ENCODE peak calls at places on chromosome 6, in nine cellular contexts. One of them, this sample, is unnamed.

GRCh38 chr6:100468966-100469859 is 4.5 kb upstream of the SIM1 start:
- DNase-seq in activated CD4-positive, CD25-positive, alpha-beta regulatory T cell: no peak
- DNase-seq in right cardiac atrium: no peak
- DNase-seq in NCI-H2029: no peak
- DNase-seq in stimulated activated naive B cell treated with anti-CD40 and anti-IgM and Interleukin-4, amounts not matched to agents 10 μg/mL and 1 μg/mL and 100 μg/mL, for 72 hours: no peak
- DNase-seq in HFF-Myc: no peak
- DNase-seq in iPS-NIHi11: no peak
- DNase-seq in epithelial cell of esophagus: no peak
- DNase-seq in CD4-positive, alpha-beta T cell: no peak
- DNase-seq in this sample: no peak

GRCh38 chr6:44851176-44851575 is 463.7 kb downstream of the CDC5L start:
- DNase-seq in epithelial cell of esophagus: peak; percentile 57
- DNase-seq in HFF-Myc: no peak
- DNase-seq in activated CD4-positive, CD25-positive, alpha-beta regulatory T cell: no peak
- DNase-seq in CD4-positive, alpha-beta T cell: no peak
- DNase-seq in right cardiac atrium: no peak
- DNase-seq in NCI-H2029: no peak
- DNase-seq in stimulated activated naive B cell treated with anti-CD40 and anti-IgM and Interleukin-4, amounts not matched to agents 10 μg/mL and 1 μg/mL and 100 μg/mL, for 72 hours: no peak
- DNase-seq in iPS-NIHi11: no peak
- DNase-seq in this sample: no peak

GRCh38 chr6:13091192-13091591 is 237.1 kb downstream of the TBC1D7 start:
- DNase-seq in iPS-NIHi11: no peak
- DNase-seq in stimulated activated naive B cell treated with anti-CD40 and anti-IgM and Interleukin-4, amounts not matched to agents 10 μg/mL and 1 μg/mL and 100 μg/mL, for 72 hours: no peak
- DNase-seq in HFF-Myc: no peak
- DNase-seq in CD4-positive, alpha-beta T cell: no peak
- DNase-seq in epithelial cell of esophagus: no peak
- DNase-seq in NCI-H2029: no peak
- DNase-seq in activated CD4-positive, CD25-positive, alpha-beta regulatory T cell: no peak
- DNase-seq in right cardiac atrium: no peak
- DNase-seq in this sample: no peak

GRCh38 chr6:51830666-51831065 is 256.7 kb downstream of the PKHD1 start:
- DNase-seq in epithelial cell of esophagus: peak; percentile 46
- DNase-seq in CD4-positive, alpha-beta T cell: no peak
- DNase-seq in stimulated activated naive B cell treated with anti-CD40 and anti-IgM and Interleukin-4, amounts not matched to agents 10 μg/mL and 1 μg/mL and 100 μg/mL, for 72 hours: no peak
- DNase-seq in NCI-H2029: no peak
- DNase-seq in iPS-NIHi11: no peak
- DNase-seq in activated CD4-positive, CD25-positive, alpha-beta regulatory T cell: no peak
- DNase-seq in right cardiac atrium: no peak
- DNase-seq in HFF-Myc: no peak
- DNase-seq in this sample: no peak

GRCh38 chr6:136289327-136289578 is 393 bp downstream of the BCLAF1 start:
- DNase-seq in stimulated activated naive B cell treated with anti-CD40 and anti-IgM and Interleukin-4, amounts not matched to agents 10 μg/mL and 1 μg/mL and 100 μg/mL, for 72 hours: peak; percentile 91
- DNase-seq in activated CD4-positive, CD25-positive, alpha-beta regulatory T cell: peak; percentile 90
- DNase-seq in NCI-H2029: peak; percentile 73
- DNase-seq in right cardiac atrium: peak; percentile 96
- DNase-seq in CD4-positive, alpha-beta T cell: peak; percentile 92
- DNase-seq in HFF-Myc: peak; percentile 52
- DNase-seq in epithelial cell of esophagus: peak; percentile 90
- DNase-seq in iPS-NIHi11: peak; percentile 85
- DNase-seq in this sample: peak; percentile 89

GRCh38 chr6:11356404-11357155 is 124.1 kb upstream of the NEDD9 start:
- DNase-seq in CD4-positive, alpha-beta T cell: no peak
- DNase-seq in stimulated activated naive B cell treated with anti-CD40 and anti-IgM and Interleukin-4, amounts not matched to agents 10 μg/mL and 1 μg/mL and 100 μg/mL, for 72 hours: no peak
- DNase-seq in HFF-Myc: no peak
- DNase-seq in iPS-NIHi11: no peak
- DNase-seq in epithelial cell of esophagus: no peak
- DNase-seq in right cardiac atrium: peak; percentile 46
- DNase-seq in activated CD4-positive, CD25-positive, alpha-beta regulatory T cell: no peak
- DNase-seq in NCI-H2029: no peak
- DNase-seq in this sample: no peak

GRCh38 chr6:13278184-13278583 is 50.2 kb downstream of the TBC1D7 start:
- DNase-seq in HFF-Myc: no peak
- DNase-seq in epithelial cell of esophagus: no peak
- DNase-seq in stimulated activated naive B cell treated with anti-CD40 and anti-IgM and Interleukin-4, amounts not matched to agents 10 μg/mL and 1 μg/mL and 100 μg/mL, for 72 hours: no peak
- DNase-seq in activated CD4-positive, CD25-positive, alpha-beta regulatory T cell: no peak
- DNase-seq in right cardiac atrium: no peak
- DNase-seq in NCI-H2029: no peak
- DNase-seq in CD4-positive, alpha-beta T cell: no peak
- DNase-seq in iPS-NIHi11: peak; percentile 64
- DNase-seq in this sample: no peak

GRCh38 chr6:54234539-54234938 is 73.7 kb upstream of the TINAG start:
- DNase-seq in CD4-positive, alpha-beta T cell: no peak
- DNase-seq in epithelial cell of esophagus: no peak
- DNase-seq in stimulated activated naive B cell treated with anti-CD40 and anti-IgM and Interleukin-4, amounts not matched to agents 10 μg/mL and 1 μg/mL and 100 μg/mL, for 72 hours: no peak
- DNase-seq in activated CD4-positive, CD25-positive, alpha-beta regulatory T cell: no peak
- DNase-seq in right cardiac atrium: no peak
- DNase-seq in iPS-NIHi11: no peak
- DNase-seq in NCI-H2029: no peak
- DNase-seq in HFF-Myc: no peak
- DNase-seq in this sample: no peak

GRCh38 chr6:3372184-3372846 is 84.5 kb downstream of the SLC22A23 start:
- DNase-seq in stimulated activated naive B cell treated with anti-CD40 and anti-IgM and Interleukin-4, amounts not matched to agents 10 μg/mL and 1 μg/mL and 100 μg/mL, for 72 hours: no peak
- DNase-seq in iPS-NIHi11: peak; percentile 50
- DNase-seq in epithelial cell of esophagus: no peak
- DNase-seq in right cardiac atrium: no peak
- DNase-seq in CD4-positive, alpha-beta T cell: no peak
- DNase-seq in NCI-H2029: no peak
- DNase-seq in HFF-Myc: no peak
- DNase-seq in activated CD4-positive, CD25-positive, alpha-beta regulatory T cell: no peak
- DNase-seq in this sample: no peak

GRCh38 chr6:73586416-73586974 is 65.7 kb upstream of the EEF1A1 start:
- DNase-seq in activated CD4-positive, CD25-positive, alpha-beta regulatory T cell: no peak
- DNase-seq in stimulated activated naive B cell treated with anti-CD40 and anti-IgM and Interleukin-4, amounts not matched to agents 10 μg/mL and 1 μg/mL and 100 μg/mL, for 72 hours: no peak
- DNase-seq in NCI-H2029: no peak
- DNase-seq in iPS-NIHi11: no peak
- DNase-seq in right cardiac atrium: no peak
- DNase-seq in HFF-Myc: no peak
- DNase-seq in epithelial cell of esophagus: no peak
- DNase-seq in CD4-positive, alpha-beta T cell: no peak
- DNase-seq in this sample: no peak

GRCh38 chr6:95815389-95816056 is 200.3 kb upstream of the FUT9 start:
- DNase-seq in stimulated activated naive B cell treated with anti-CD40 and anti-IgM and Interleukin-4, amounts not matched to agents 10 μg/mL and 1 μg/mL and 100 μg/mL, for 72 hours: no peak
- DNase-seq in NCI-H2029: no peak
- DNase-seq in activated CD4-positive, CD25-positive, alpha-beta regulatory T cell: no peak
- DNase-seq in right cardiac atrium: no peak
- DNase-seq in CD4-positive, alpha-beta T cell: no peak
- DNase-seq in iPS-NIHi11: no peak
- DNase-seq in epithelial cell of esophagus: no peak
- DNase-seq in HFF-Myc: no peak
- DNase-seq in this sample: no peak

GRCh38 chr6:42320762-42321161 is 103.1 kb upstream of the MRPS10 start:
- DNase-seq in epithelial cell of esophagus: peak; percentile 68
- DNase-seq in NCI-H2029: no peak
- DNase-seq in right cardiac atrium: no peak
- DNase-seq in stimulated activated naive B cell treated with anti-CD40 and anti-IgM and Interleukin-4, amounts not matched to agents 10 μg/mL and 1 μg/mL and 100 μg/mL, for 72 hours: no peak
- DNase-seq in CD4-positive, alpha-beta T cell: no peak
- DNase-seq in activated CD4-positive, CD25-positive, alpha-beta regulatory T cell: no peak
- DNase-seq in HFF-Myc: no peak
- DNase-seq in iPS-NIHi11: no peak
- DNase-seq in this sample: no peak

GRCh38 chr6:149273318-149273717 is 44.2 kb upstream of the TAB2 start:
- DNase-seq in iPS-NIHi11: no peak
- DNase-seq in NCI-H2029: no peak
- DNase-seq in right cardiac atrium: peak; percentile 74
- DNase-seq in HFF-Myc: no peak
- DNase-seq in epithelial cell of esophagus: no peak
- DNase-seq in stimulated activated naive B cell treated with anti-CD40 and anti-IgM and Interleukin-4, amounts not matched to agents 10 μg/mL and 1 μg/mL and 100 μg/mL, for 72 hours: peak; percentile 63
- DNase-seq in CD4-positive, alpha-beta T cell: no peak
- DNase-seq in activated CD4-positive, CD25-positive, alpha-beta regulatory T cell: no peak
- DNase-seq in this sample: no peak

GRCh38 chr6:80637312-80637711 is 530.8 kb downstream of the BCKDHB start:
- DNase-seq in activated CD4-positive, CD25-positive, alpha-beta regulatory T cell: no peak
- DNase-seq in CD4-positive, alpha-beta T cell: no peak
- DNase-seq in epithelial cell of esophagus: peak; percentile 24
- DNase-seq in HFF-Myc: no peak
- DNase-seq in NCI-H2029: no peak
- DNase-seq in iPS-NIHi11: no peak
- DNase-seq in stimulated activated naive B cell treated with anti-CD40 and anti-IgM and Interleukin-4, amounts not matched to agents 10 μg/mL and 1 μg/mL and 100 μg/mL, for 72 hours: no peak
- DNase-seq in right cardiac atrium: no peak
- DNase-seq in this sample: no peak

GRCh38 chr6:134675110-134676038 is 274.5 kb downstream of the ALDH8A1 start:
- DNase-seq in activated CD4-positive, CD25-positive, alpha-beta regulatory T cell: no peak
- DNase-seq in stimulated activated naive B cell treated with anti-CD40 and anti-IgM and Interleukin-4, amounts not matched to agents 10 μg/mL and 1 μg/mL and 100 μg/mL, for 72 hours: no peak
- DNase-seq in CD4-positive, alpha-beta T cell: no peak
- DNase-seq in right cardiac atrium: no peak
- DNase-seq in HFF-Myc: no peak
- DNase-seq in epithelial cell of esophagus: no peak
- DNase-seq in iPS-NIHi11: no peak
- DNase-seq in NCI-H2029: peak; percentile 24
- DNase-seq in this sample: no peak

GRCh38 chr6:73032586-73032985 is 192.7 kb downstream of the KHDC1L start:
- DNase-seq in NCI-H2029: no peak
- DNase-seq in activated CD4-positive, CD25-positive, alpha-beta regulatory T cell: no peak
- DNase-seq in iPS-NIHi11: no peak
- DNase-seq in stimulated activated naive B cell treated with anti-CD40 and anti-IgM and Interleukin-4, amounts not matched to agents 10 μg/mL and 1 μg/mL and 100 μg/mL, for 72 hours: no peak
- DNase-seq in CD4-positive, alpha-beta T cell: no peak
- DNase-seq in HFF-Myc: no peak
- DNase-seq in right cardiac atrium: no peak
- DNase-seq in epithelial cell of esophagus: peak; percentile 76
- DNase-seq in this sample: no peak

GRCh38 chr6:139605350-139605749 is 230.9 kb upstream of the CITED2 start:
- DNase-seq in right cardiac atrium: no peak
- DNase-seq in epithelial cell of esophagus: peak; percentile 30
- DNase-seq in iPS-NIHi11: no peak
- DNase-seq in activated CD4-positive, CD25-positive, alpha-beta regulatory T cell: no peak
- DNase-seq in NCI-H2029: no peak
- DNase-seq in CD4-positive, alpha-beta T cell: no peak
- DNase-seq in stimulated activated naive B cell treated with anti-CD40 and anti-IgM and Interleukin-4, amounts not matched to agents 10 μg/mL and 1 μg/mL and 100 μg/mL, for 72 hours: no peak
- DNase-seq in HFF-Myc: peak; percentile 16
- DNase-seq in this sample: no peak

GRCh38 chr6:151914475-151914874 is 107.0 kb downstream of the ESR1 start:
- DNase-seq in activated CD4-positive, CD25-positive, alpha-beta regulatory T cell: no peak
- DNase-seq in iPS-NIHi11: no peak
- DNase-seq in epithelial cell of esophagus: peak; percentile 56
- DNase-seq in right cardiac atrium: no peak
- DNase-seq in stimulated activated naive B cell treated with anti-CD40 and anti-IgM and Interleukin-4, amounts not matched to agents 10 μg/mL and 1 μg/mL and 100 μg/mL, for 72 hours: no peak
- DNase-seq in NCI-H2029: no peak
- DNase-seq in HFF-Myc: no peak
- DNase-seq in CD4-positive, alpha-beta T cell: no peak
- DNase-seq in this sample: no peak

GRCh38 chr6:82494367-82494766 is 130.8 kb downstream of the TPBG start:
- DNase-seq in iPS-NIHi11: no peak
- DNase-seq in stimulated activated naive B cell treated with anti-CD40 and anti-IgM and Interleukin-4, amounts not matched to agents 10 μg/mL and 1 μg/mL and 100 μg/mL, for 72 hours: no peak
- DNase-seq in CD4-positive, alpha-beta T cell: no peak
- DNase-seq in activated CD4-positive, CD25-positive, alpha-beta regulatory T cell: no peak
- DNase-seq in NCI-H2029: no peak
- DNase-seq in epithelial cell of esophagus: no peak
- DNase-seq in right cardiac atrium: no peak
- DNase-seq in HFF-Myc: no peak
- DNase-seq in this sample: no peak

GRCh38 chr6:6840831-6841263 is 252.3 kb downstream of the LY86 start:
- DNase-seq in epithelial cell of esophagus: no peak
- DNase-seq in stimulated activated naive B cell treated with anti-CD40 and anti-IgM and Interleukin-4, amounts not matched to agents 10 μg/mL and 1 μg/mL and 100 μg/mL, for 72 hours: peak; percentile 54
- DNase-seq in iPS-NIHi11: no peak
- DNase-seq in right cardiac atrium: no peak
- DNase-seq in activated CD4-positive, CD25-positive, alpha-beta regulatory T cell: no peak
- DNase-seq in HFF-Myc: no peak
- DNase-seq in NCI-H2029: no peak
- DNase-seq in CD4-positive, alpha-beta T cell: no peak
- DNase-seq in this sample: no peak

GRCh38 chr6:45738057-45738455 is 277.6 kb downstream of the CLIC5 start:
- DNase-seq in epithelial cell of esophagus: no peak
- DNase-seq in activated CD4-positive, CD25-positive, alpha-beta regulatory T cell: no peak
- DNase-seq in NCI-H2029: no peak
- DNase-seq in right cardiac atrium: no peak
- DNase-seq in CD4-positive, alpha-beta T cell: no peak
- DNase-seq in stimulated activated naive B cell treated with anti-CD40 and anti-IgM and Interleukin-4, amounts not matched to agents 10 μg/mL and 1 μg/mL and 100 μg/mL, for 72 hours: no peak
- DNase-seq in iPS-NIHi11: no peak
- DNase-seq in HFF-Myc: no peak
- DNase-seq in this sample: no peak

GRCh38 chr6:33633462-33634158 is 12.5 kb downstream of the ITPR3 start:
- DNase-seq in NCI-H2029: peak; percentile 39
- DNase-seq in CD4-positive, alpha-beta T cell: no peak
- DNase-seq in HFF-Myc: no peak
- DNase-seq in stimulated activated naive B cell treated with anti-CD40 and anti-IgM and Interleukin-4, amounts not matched to agents 10 μg/mL and 1 μg/mL and 100 μg/mL, for 72 hours: peak; percentile 30
- DNase-seq in right cardiac atrium: peak; percentile 93
- DNase-seq in iPS-NIHi11: peak; percentile 89
- DNase-seq in activated CD4-positive, CD25-positive, alpha-beta regulatory T cell: peak; percentile 45
- DNase-seq in epithelial cell of esophagus: peak; percentile 85
- DNase-seq in this sample: no peak

GRCh38 chr6:7146079-7146828 is 38.5 kb downstream of the RREB1 start:
- DNase-seq in CD4-positive, alpha-beta T cell: no peak
- DNase-seq in activated CD4-positive, CD25-positive, alpha-beta regulatory T cell: no peak
- DNase-seq in iPS-NIHi11: no peak
- DNase-seq in HFF-Myc: no peak
- DNase-seq in NCI-H2029: peak; percentile 88
- DNase-seq in epithelial cell of esophagus: peak; percentile 60
- DNase-seq in stimulated activated naive B cell treated with anti-CD40 and anti-IgM and Interleukin-4, amounts not matched to agents 10 μg/mL and 1 μg/mL and 100 μg/mL, for 72 hours: no peak
- DNase-seq in right cardiac atrium: peak; percentile 68
- DNase-seq in this sample: peak; percentile 65

GRCh38 chr6:44128020-44128917 is 915 bp downstream of the TMEM63B start:
- DNase-seq in epithelial cell of esophagus: peak; percentile 80
- DNase-seq in CD4-positive, alpha-beta T cell: no peak
- DNase-seq in right cardiac atrium: peak; percentile 81
- DNase-seq in HFF-Myc: no peak
- DNase-seq in stimulated activated naive B cell treated with anti-CD40 and anti-IgM and Interleukin-4, amounts not matched to agents 10 μg/mL and 1 μg/mL and 100 μg/mL, for 72 hours: no peak
- DNase-seq in iPS-NIHi11: peak; percentile 63
- DNase-seq in activated CD4-positive, CD25-positive, alpha-beta regulatory T cell: no peak
- DNase-seq in NCI-H2029: no peak
- DNase-seq in this sample: no peak

GRCh38 chr6:159959976-159960384 is 8.9 kb upstream of the IGF2R start:
- DNase-seq in right cardiac atrium: peak; percentile 69
- DNase-seq in epithelial cell of esophagus: no peak
- DNase-seq in CD4-positive, alpha-beta T cell: no peak
- DNase-seq in HFF-Myc: peak; percentile 88
- DNase-seq in stimulated activated naive B cell treated with anti-CD40 and anti-IgM and Interleukin-4, amounts not matched to agents 10 μg/mL and 1 μg/mL and 100 μg/mL, for 72 hours: no peak
- DNase-seq in activated CD4-positive, CD25-positive, alpha-beta regulatory T cell: no peak
- DNase-seq in NCI-H2029: no peak
- DNase-seq in iPS-NIHi11: no peak
- DNase-seq in this sample: no peak

GRCh38 chr6:15358579-15359327 is 112.9 kb downstream of the JARID2 start:
- DNase-seq in iPS-NIHi11: no peak
- DNase-seq in NCI-H2029: no peak
- DNase-seq in epithelial cell of esophagus: no peak
- DNase-seq in CD4-positive, alpha-beta T cell: no peak
- DNase-seq in right cardiac atrium: no peak
- DNase-seq in activated CD4-positive, CD25-positive, alpha-beta regulatory T cell: no peak
- DNase-seq in HFF-Myc: no peak
- DNase-seq in stimulated activated naive B cell treated with anti-CD40 and anti-IgM and Interleukin-4, amounts not matched to agents 10 μg/mL and 1 μg/mL and 100 μg/mL, for 72 hours: no peak
- DNase-seq in this sample: no peak

GRCh38 chr6:138203315-138203714 is 15.0 kb downstream of the PBOV1 start:
- DNase-seq in activated CD4-positive, CD25-positive, alpha-beta regulatory T cell: no peak
- DNase-seq in HFF-Myc: no peak
- DNase-seq in right cardiac atrium: no peak
- DNase-seq in iPS-NIHi11: no peak
- DNase-seq in epithelial cell of esophagus: no peak
- DNase-seq in CD4-positive, alpha-beta T cell: no peak
- DNase-seq in stimulated activated naive B cell treated with anti-CD40 and anti-IgM and Interleukin-4, amounts not matched to agents 10 μg/mL and 1 μg/mL and 100 μg/mL, for 72 hours: no peak
- DNase-seq in NCI-H2029: no peak
- DNase-seq in this sample: no peak

GRCh38 chr6:43774776-43775583 is 5.0 kb downstream of the VEGFA start:
- DNase-seq in CD4-positive, alpha-beta T cell: peak; percentile 39
- DNase-seq in epithelial cell of esophagus: peak; percentile 76
- DNase-seq in NCI-H2029: no peak
- DNase-seq in HFF-Myc: no peak
- DNase-seq in iPS-NIHi11: peak; percentile 94
- DNase-seq in stimulated activated naive B cell treated with anti-CD40 and anti-IgM and Interleukin-4, amounts not matched to agents 10 μg/mL and 1 μg/mL and 100 μg/mL, for 72 hours: peak; percentile 32
- DNase-seq in activated CD4-positive, CD25-positive, alpha-beta regulatory T cell: peak; percentile 31
- DNase-seq in right cardiac atrium: peak; percentile 87
- DNase-seq in this sample: peak; percentile 46

GRCh38 chr6:27495386-27496135 is 22.7 kb upstream of the ZNF184 start:
- DNase-seq in epithelial cell of esophagus: peak; percentile 79
- DNase-seq in stimulated activated naive B cell treated with anti-CD40 and anti-IgM and Interleukin-4, amounts not matched to agents 10 μg/mL and 1 μg/mL and 100 μg/mL, for 72 hours: peak; percentile 67
- DNase-seq in HFF-Myc: peak; percentile 85
- DNase-seq in CD4-positive, alpha-beta T cell: no peak
- DNase-seq in right cardiac atrium: peak; percentile 81
- DNase-seq in NCI-H2029: no peak
- DNase-seq in iPS-NIHi11: peak; percentile 52
- DNase-seq in activated CD4-positive, CD25-positive, alpha-beta regulatory T cell: no peak
- DNase-seq in this sample: no peak

GRCh38 chr6:107490568-107491058 is 696 bp downstream of the SOBP start:
- DNase-seq in CD4-positive, alpha-beta T cell: no peak
- DNase-seq in activated CD4-positive, CD25-positive, alpha-beta regulatory T cell: no peak
- DNase-seq in stimulated activated naive B cell treated with anti-CD40 and anti-IgM and Interleukin-4, amounts not matched to agents 10 μg/mL and 1 μg/mL and 100 μg/mL, for 72 hours: no peak
- DNase-seq in right cardiac atrium: peak; percentile 60
- DNase-seq in iPS-NIHi11: no peak
- DNase-seq in epithelial cell of esophagus: no peak
- DNase-seq in HFF-Myc: no peak
- DNase-seq in NCI-H2029: no peak
- DNase-seq in this sample: no peak

GRCh38 chr6:110353420-110353819 is 4.7 kb downstream of the METTL24 start:
- DNase-seq in epithelial cell of esophagus: no peak
- DNase-seq in NCI-H2029: no peak
- DNase-seq in right cardiac atrium: no peak
- DNase-seq in CD4-positive, alpha-beta T cell: no peak
- DNase-seq in activated CD4-positive, CD25-positive, alpha-beta regulatory T cell: no peak
- DNase-seq in iPS-NIHi11: no peak
- DNase-seq in HFF-Myc: no peak
- DNase-seq in stimulated activated naive B cell treated with anti-CD40 and anti-IgM and Interleukin-4, amounts not matched to agents 10 μg/mL and 1 μg/mL and 100 μg/mL, for 72 hours: no peak
- DNase-seq in this sample: no peak

This sample was measured in Jurkat, Clone E6-1.